ENCODE peak calls at places on chromosome 13, in six cellular contexts. N is H9, W is IMR-90, U is mesendoderm, H is neuronal stem cell, A is mesenchymal stem cell. V is an unnamed sample.

GRCh38 chr13:21657538-21657937 is 13.3 kb upstream of the FGF9 start:
- DNase-seq in H (no peak), W (peak), U (no peak), N (no peak), A (peak), V (no peak)

GRCh38 chr13:72638059-72638815 is 89.2 kb downstream of the MZT1 start:
- DNase-seq in W (no peak), A (no peak), N (peak), U (peak), H (no peak), V (no peak)

GRCh38 chr13:96090240-96091101 is 564 bp downstream of the HS6ST3 start:
- DNase-seq in A (no peak), N (peak), H (peak), W (no peak), U (peak), V (peak)

GRCh38 chr13:51920267-51920666 is 58.5 kb downstream of the CCDC70 start:
- DNase-seq in W (no peak), N (peak), H (no peak), A (no peak), U (no peak), V (no peak)

GRCh38 chr13:24680258-24680920 is at the start of gene ATP12A:
- DNase-seq in W (no peak), N (peak), H (peak), U (peak), A (no peak), V (no peak)

GRCh38 chr13:110683203-110683883 is 22.6 kb downstream of the CARS2 start:
- DNase-seq in N (no peak), H (no peak), A (peak), W (peak), U (peak), V (no peak)

GRCh38 chr13:27921961-27922910 is 2.4 kb downstream of the PDX1 start:
- DNase-seq in N (peak), H (peak), A (no peak), U (no peak), W (no peak), V (peak)

GRCh38 chr13:48532146-48532472 is 771 bp downstream of the RCBTB2 start:
- DNase-seq in H (no peak), U (no peak), N (no peak), W (peak), A (no peak), V (no peak)

GRCh38 chr13:77219401-77219800 is 107.5 kb downstream of the MYCBP2 start:
- DNase-seq in W (no peak), A (no peak), N (no peak), H (no peak), U (no peak), V (no peak)

GRCh38 chr13:30673669-30674521 is 56.2 kb downstream of the USPL1 start:
- DNase-seq in W (peak), A (peak), U (peak), H (peak), N (peak), V (peak)

GRCh38 chr13:94249512-94249911 is 230.0 kb downstream of the DCT start:
- DNase-seq in U (peak), A (peak), H (peak), N (no peak), W (peak), V (no peak)

GRCh38 chr13:45086484-45086883 is 33.8 kb upstream of the GTF2F2 start:
- DNase-seq in H (no peak), A (peak), W (peak), N (no peak), U (no peak), V (no peak)
- H2BK15ac ChIP-seq in H (no peak), A (no peak), W (no peak), N (no peak), U (no peak), V (no peak)

GRCh38 chr13:25778302-25778701 is 273.5 kb downstream of the SHISA2 start:
- DNase-seq in H (no peak), N (no peak), A (no peak), U (no peak), W (no peak), V (no peak)
- H2BK15ac ChIP-seq in H (no peak), N (no peak), A (no peak), U (no peak), W (no peak), V (peak)

GRCh38 chr13:20415288-20415644 is 110.4 kb downstream of the CRYL1 start:
- DNase-seq in U (no peak), N (no peak), A (no peak), H (no peak), W (no peak), V (no peak)
- H2BK15ac ChIP-seq in U (no peak), N (no peak), A (no peak), H (no peak), W (no peak), V (no peak)

GRCh38 chr13:42561752-42562467 is 12.0 kb upstream of the TNFSF11 start:
- DNase-seq in W (no peak), A (peak), H (no peak), N (no peak), U (no peak), V (no peak)

GRCh38 chr13:42553098-42554046 is 20.6 kb upstream of the TNFSF11 start:
- DNase-seq in A (peak), N (no peak), W (peak), U (no peak), H (no peak), V (no peak)

GRCh38 chr13:42559057-42559456 is 14.9 kb upstream of the TNFSF11 start:
- DNase-seq in U (no peak), A (no peak), H (no peak), W (no peak), N (no peak), V (no peak)
- H2BK15ac ChIP-seq in U (no peak), A (no peak), H (no peak), W (no peak), N (no peak), V (no peak)

GRCh38 chr13:32746474-32746873 is 160.2 kb downstream of the PDS5B start:
- DNase-seq in H (no peak), N (no peak), A (peak), U (no peak), W (no peak), V (no peak)
- H2BK15ac ChIP-seq in H (no peak), N (no peak), A (no peak), U (no peak), W (no peak), V (no peak)

GRCh38 chr13:23600100-23600499 is 29.9 kb downstream of the TNFRSF19 start:
- DNase-seq in W (no peak), N (no peak), A (no peak), U (peak), H (no peak), V (no peak)

GRCh38 chr13:23598371-23598770 is 28.2 kb downstream of the TNFRSF19 start:
- DNase-seq in A (no peak), W (peak), N (no peak), U (no peak), H (no peak), V (no peak)

GRCh38 chr13:23600534-23600933 is 30.3 kb downstream of the TNFRSF19 start:
- DNase-seq in U (peak), A (no peak), H (no peak), N (no peak), W (no peak), V (no peak)

DNA sequence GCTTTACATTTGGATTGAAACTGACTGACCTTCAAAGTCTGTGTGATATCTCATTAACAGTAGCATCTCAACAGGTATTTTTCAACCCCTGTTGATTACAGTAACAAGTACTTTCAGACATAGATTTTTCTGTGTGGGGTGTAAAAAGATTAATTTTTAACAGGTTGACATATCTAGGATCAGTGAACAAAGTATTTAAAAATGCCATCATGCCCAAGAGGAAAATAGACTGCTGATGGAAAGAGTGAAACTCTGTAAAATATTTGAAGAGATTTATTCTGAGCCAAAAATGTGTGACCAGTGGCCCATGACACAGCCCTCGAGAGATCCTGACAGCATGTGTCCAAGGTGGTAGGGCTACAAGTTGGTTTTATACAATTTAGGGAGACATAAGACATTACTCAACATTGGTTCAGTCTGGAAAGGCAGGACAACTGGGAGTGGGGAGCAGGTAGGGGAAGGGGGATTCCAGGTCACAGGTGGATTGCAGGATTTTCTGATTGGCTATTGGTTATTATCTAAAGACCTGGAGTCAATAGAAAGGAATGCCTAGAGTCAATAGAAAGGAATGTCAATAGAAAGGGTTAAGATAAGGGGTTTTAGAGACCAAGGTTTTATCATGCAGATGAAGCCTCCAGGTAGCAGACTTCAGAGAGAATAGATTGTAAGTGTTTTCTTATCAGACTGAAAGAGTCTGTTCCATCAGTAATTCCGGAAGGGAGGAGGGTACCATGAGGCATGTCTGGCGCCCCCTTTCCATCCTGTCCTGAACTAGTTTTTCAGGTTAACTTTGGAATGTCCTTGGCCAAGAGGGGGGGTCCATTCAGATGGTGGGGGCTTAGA is 29.1 kb downstream of the TNFRSF19 start:
- DNase-seq in W (no peak), N (peak), A (no peak), H (no peak), U (peak), V (peak)
- H2BK15ac ChIP-seq in W (no peak), N (no peak), A (no peak), H (no peak), U (no peak), V (no peak)

DNA sequence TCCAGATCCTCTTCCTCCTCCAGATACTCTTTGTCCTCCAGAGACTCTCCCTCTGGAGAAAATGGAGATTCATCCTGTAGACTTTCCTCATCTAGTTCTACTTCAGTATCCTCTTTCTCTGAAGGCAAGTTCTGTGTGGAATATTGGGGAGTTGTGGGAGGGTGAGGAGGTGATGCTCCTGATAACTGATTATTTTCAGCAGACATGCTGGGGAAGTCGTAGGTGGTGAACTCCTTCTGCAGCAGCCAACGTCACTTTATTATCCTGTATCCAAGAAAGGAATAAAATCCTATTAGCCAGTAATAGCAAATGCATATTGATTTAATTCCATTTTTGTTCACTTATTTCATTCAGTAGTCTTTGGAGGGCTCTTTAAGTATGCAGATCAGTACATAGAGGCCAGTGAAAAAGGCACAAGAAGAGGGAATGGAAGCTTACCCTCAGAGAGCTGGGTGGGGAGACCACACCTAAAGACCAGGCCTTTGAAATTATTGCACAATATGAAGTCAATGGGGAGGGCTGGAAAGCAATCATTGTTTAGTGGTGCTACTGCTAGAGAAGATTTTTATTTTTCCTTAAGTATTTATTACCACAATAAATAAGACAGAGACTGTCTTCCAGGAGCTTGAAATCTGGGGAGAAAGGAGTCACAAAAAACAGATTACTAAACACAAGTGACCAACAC is 18.6 kb downstream of the ERICH6B start:
- DNase-seq in A (no peak), N (no peak), H (no peak), W (no peak), U (no peak), V (no peak)
- H2BK15ac ChIP-seq in A (no peak), N (no peak), H (no peak), W (no peak), U (no peak), V (no peak)